ENCODE peak calls at places on chromosomes 1 and 21, in four cellular contexts. V is M059J, N is Karpas-422, R is C1 segment of cervical spinal cord. O is an unnamed sample.
A peak's percentile ranks its signal among the peaks of the same experiment; 100 is the strongest.

GRCh38 chr21:16908087-16908486 is 604.8 kb upstream of the CXADR start:
- DNase-seq in N (no peak), V (peak; percentile 87), R (no peak), O (no peak)

GRCh38 chr21:43619856-43620255 is 39.4 kb downstream of the HSF2BP start:
- DNase-seq in N (no peak), R (no peak), V (no peak), O (no peak)

GRCh38 chr1:218665216-218665615 is 320.1 kb downstream of the TGFB2 start:
- DNase-seq in R (no peak), N (peak; percentile 42), V (peak; percentile 87), O (peak; percentile 35)

GRCh38 chr21:43768868-43769167 is 7.3 kb downstream of the CSTB start:
- DNase-seq in N (no peak), R (no peak), V (no peak), O (no peak)

GRCh38 chr21:39633043-39633442 is 20.3 kb downstream of the B3GALT5 start:
- DNase-seq in V (peak; percentile 88), N (no peak), R (no peak), O (no peak)

GRCh38 chr21:42021751-42022430 is 11.7 kb upstream of the ZBTB21 start:
- DNase-seq in N (no peak), V (peak; percentile 44), R (no peak), O (no peak)

GRCh38 chr1:208083715-208084085 is 160.5 kb downstream of the PLXNA2 start:
- DNase-seq in V (no peak), R (no peak), N (no peak), O (no peak)

GRCh38 chr21:44533891-44534627 is 5.9 kb downstream of the KRTAP10-1 start:
- DNase-seq in N (peak; percentile 54), V (no peak), R (no peak), O (no peak)

GRCh38 chr1:205344010-205344808 is 12.5 kb downstream of the KLHDC8A start:
- DNase-seq in R (no peak), N (no peak), V (no peak), O (peak; percentile 60)

GRCh38 chr21:32728455-32729237 is 833 bp upstream of the SYNJ1 start:
- DNase-seq in N (no peak), V (no peak), R (peak; percentile 44), O (no peak)

GRCh38 chr1:198747127-198747526 is 108.3 kb downstream of the PTPRC start:
- DNase-seq in V (no peak), R (no peak), N (no peak), O (no peak)

GRCh38 chr1:230282157-230282556 is 144.0 kb downstream of the PGBD5 start:
- DNase-seq in V (no peak), R (no peak), N (peak; percentile 24), O (no peak)

GRCh38 chr1:104468282-104468681 is 718.6 kb downstream of the AMY1C start:
- DNase-seq in R (no peak), V (no peak), N (no peak), O (no peak)

GRCh38 chr1:12067900-12068821 is 5.1 kb downstream of the TNFRSF8 start:
- DNase-seq in V (peak; percentile 55), R (no peak), N (no peak), O (no peak)

GRCh38 chr1:63630238-63630637 is 37.0 kb downstream of the PGM1 start:
- DNase-seq in R (no peak), N (no peak), V (no peak), O (no peak)

GRCh38 chr1:52032785-52033131 is 852 bp downstream of the KTI12 start:
- DNase-seq in V (peak; percentile 79), N (peak; percentile 77), R (no peak), O (peak; percentile 37)

GRCh38 chr1:114113801-114114750 is 39.6 kb downstream of the SYT6 start:
- DNase-seq in R (no peak), N (no peak), V (peak; percentile 84), O (no peak)

GRCh38 chr1:165564561-165564960 is 20.8 kb downstream of the LRRC52 start:
- DNase-seq in V (no peak), R (no peak), N (no peak), O (no peak)

GRCh38 chr1:21579788-21580187 is 70.6 kb downstream of the ALPL start:
- DNase-seq in V (peak; percentile 43), R (no peak), N (no peak), O (no peak)

GRCh38 chr1:30735124-30735523 is 11.7 kb upstream of the MATN1 start:
- DNase-seq in V (no peak), R (no peak), N (no peak), O (no peak)

GRCh38 chr1:210826686-210827085 is 307.3 kb downstream of the KCNH1 start:
- DNase-seq in V (no peak), R (no peak), N (no peak), O (no peak)

GRCh38 chr1:24248859-24249258 is 61.8 kb upstream of the IFNLR1 start:
- DNase-seq in V (no peak), R (no peak), N (peak; percentile 53), O (no peak)

GRCh38 chr1:205488074-205488723 is 16.3 kb upstream of the CDK18 start:
- DNase-seq in V (peak; percentile 62), R (no peak), N (peak; percentile 84), O (peak; percentile 68)

GRCh38 chr21:34885636-34886553 is 163.2 kb downstream of the RUNX1 start:
- DNase-seq in N (peak; percentile 59), V (peak; percentile 66), R (no peak), O (no peak)

GRCh38 chr21:29805110-29805509 is 134.7 kb downstream of the GRIK1 start:
- DNase-seq in V (no peak), R (no peak), N (no peak), O (no peak)

GRCh38 chr1:110176299-110176956 is 26.1 kb downstream of the SLC6A17 start:
- DNase-seq in R (peak; percentile 15), V (no peak), N (peak; percentile 50), O (no peak)

GRCh38 chr1:41221995-41222991 is 19.8 kb downstream of the SCMH1 start:
- DNase-seq in V (peak; percentile 4), R (no peak), N (peak; percentile 62), O (no peak)

GRCh38 chr1:108010581-108010980 is 45.6 kb upstream of the VAV3 start:
- DNase-seq in R (no peak), V (peak; percentile 28), N (no peak), O (no peak)

GRCh38 chr1:31410871-31411270 is 2.1 kb upstream of the SERINC2 start:
- DNase-seq in V (peak; percentile 73), R (no peak), N (no peak), O (no peak)

GRCh38 chr1:221437924-221438323 is 304.0 kb downstream of the DUSP10 start:
- DNase-seq in V (peak; percentile 79), R (no peak), N (no peak), O (no peak)

GRCh38 chr1:248590055-248590454 is 7.4 kb downstream of the OR2T10 start:
- DNase-seq in N (no peak), R (no peak), V (no peak), O (no peak)

GRCh38 chr1:227943354-227943753 is 4.4 kb downstream of the WNT9A start:
- DNase-seq in V (no peak), N (no peak), R (no peak), O (no peak)

GRCh38 chr1:30847358-30847972 is 61.1 kb downstream of the SDC3 start:
- DNase-seq in V (peak; percentile 86), N (no peak), R (peak; percentile 79), O (peak; percentile 52)

O was measured in frontal cortex.